ENCODE peak calls at places on chromosomes 1 and 21, in seven cellular contexts. L, Y, F, C, B, O and K are unnamed samples. For H3K36me3, the result is how much of the 10 kb centered on the place peaks cover.

GRCh38 chr1:217322834-217323233 is 308.1 kb downstream of the GPATCH2 start:
- DNase-seq in L (no peak), Y (no peak), F (no peak), C (no peak), B (no peak), O (no peak), K (no peak)

GRCh38 chr1:193417945-193418744 is 231.7 kb upstream of the B3GALT2 start:
- DNase-seq in L (no peak), Y (peak), F (no peak), C (no peak), B (no peak), O (no peak), K (no peak)

GRCh38 chr1:226877669-226878068 is 7.3 kb downstream of the PSEN2 start:
- DNase-seq in L (no peak), Y (no peak), F (no peak), C (no peak), B (no peak), O (no peak), K (no peak)

GRCh38 chr1:224407546-224408293 is 26.9 kb downstream of the WDR26 start:
- DNase-seq in L (no peak), Y (no peak), F (no peak), C (no peak), B (no peak), O (peak), K (no peak)

GRCh38 chr21:16241500-16241963 is 511.8 kb downstream of the USP25 start:
- DNase-seq in L (peak), Y (no peak), F (no peak), C (no peak), B (no peak), O (peak), K (peak)

GRCh38 chr1:57494679-57495078 is 70.8 kb upstream of the DAB1 start:
- DNase-seq in L (no peak), Y (no peak), F (no peak), C (no peak), B (no peak), O (peak), K (no peak)

GRCh38 chr1:202844259-202844658 is 33.5 kb downstream of the PCAT6 start:
- DNase-seq in L (no peak), Y (no peak), F (no peak), C (no peak), B (no peak), O (no peak), K (no peak)

GRCh38 chr1:208202333-208202987 is 41.7 kb downstream of the PLXNA2 start:
- DNase-seq in L (no peak), Y (no peak), F (no peak), C (no peak), B (no peak), O (no peak), K (peak)

GRCh38 chr21:17823846-17824245 is 4.7 kb upstream of the C21orf91 start:
- DNase-seq in L (no peak), Y (no peak), F (no peak), C (no peak), B (no peak), O (no peak), K (no peak)

GRCh38 chr1:200206340-200206739 is 178.8 kb downstream of the NR5A2 start:
- DNase-seq in L (no peak), Y (peak), F (no peak), C (no peak), B (no peak), O (no peak), K (no peak)

GRCh38 chr1:99370476-99370875 is 106.2 kb downstream of the PLPPR4 start:
- DNase-seq in L (no peak), Y (no peak), F (no peak), C (no peak), B (no peak), O (no peak), K (no peak)

GRCh38 chr1:86067626-86068025 is 88.9 kb downstream of the COL24A1 start:
- DNase-seq in L (no peak), Y (peak), F (no peak), C (no peak), B (no peak), O (no peak), K (no peak)

GRCh38 chr1:197958861-197959260 is 41.7 kb downstream of the LHX9 start:
- DNase-seq in L (no peak), Y (no peak), F (no peak), C (no peak), B (no peak), O (no peak), K (no peak)

GRCh38 chr21:33109574-33110339 is 39.8 kb downstream of the OLIG1 start:
- DNase-seq in L (no peak), Y (no peak), F (no peak), C (no peak), B (peak), O (peak), K (peak)

GRCh38 chr1:112358061-112358770 is 37.8 kb upstream of the CTTNBP2NL start:
- DNase-seq in L (no peak), Y (no peak), F (no peak), C (no peak), B (no peak), O (no peak), K (no peak)

GRCh38 chr1:3893190-3893589 is 6.9 kb downstream of the C1orf174 start:
- DNase-seq in L (no peak), Y (no peak), F (no peak), C (no peak), B (no peak), O (no peak), K (no peak)

GRCh38 chr1:202088216-202088615 is 34.5 kb upstream of the GPR37L1 start:
- DNase-seq in L (no peak), Y (no peak), F (no peak), C (peak), B (peak), O (no peak), K (peak)

GRCh38 chr1:81183157-81183952 is 617.4 kb upstream of the ADGRL2 start:
- DNase-seq in L (no peak), Y (no peak), F (no peak), C (no peak), B (no peak), O (no peak), K (no peak)

GRCh38 chr1:245822997-245823396 is 668.2 kb downstream of the KIF26B start:
- DNase-seq in L (no peak), Y (peak), F (no peak), C (no peak), B (peak), O (peak), K (no peak)

GRCh38 chr1:228373004-228373680 is 33.5 kb downstream of the TRIM11 start:
- DNase-seq in L (no peak), Y (no peak), F (no peak), C (no peak), B (no peak), O (no peak), K (no peak)

GRCh38 chr1:8858112-8858668 is 20.3 kb downstream of the ENO1 start:
- DNase-seq in L (no peak), Y (peak), F (no peak), C (no peak), B (peak), O (peak), K (no peak)

GRCh38 chr1:156870734-156871133 is 10.1 kb downstream of the NTRK1 start:
- DNase-seq in L (no peak), Y (peak), F (no peak), C (no peak), B (no peak), O (no peak), K (no peak)

GRCh38 chr21:39341249-39341923 is 7.5 kb downstream of the HMGN1 start:
- DNase-seq in L (no peak), Y (no peak), F (no peak), C (no peak), B (no peak), O (no peak), K (no peak)

GRCh38 chr1:160778976-160779375 is 17.0 kb upstream of the LY9 start:
- DNase-seq in L (no peak), Y (no peak), F (no peak), C (no peak), B (no peak), O (no peak), K (no peak)

GRCh38 chr1:89908993-89909436 is 85.9 kb upstream of the ZNF326 start:
- DNase-seq in L (no peak), Y (peak), F (no peak), C (no peak), B (no peak), O (no peak), K (no peak)

GRCh38 chr1:247417786-247418185 is 1.8 kb downstream of the NLRP3 start:
- DNase-seq in L (no peak), Y (no peak), F (no peak), C (no peak), B (no peak), O (no peak), K (no peak)

GRCh38 chr1:247411583-247412295 is 4.2 kb upstream of the NLRP3 start:
- DNase-seq in L (no peak), Y (no peak), F (no peak), C (no peak), B (no peak), O (no peak), K (no peak)

GRCh38 chr1:247421074-247421473 is 5.1 kb downstream of the NLRP3 start:
- DNase-seq in L (no peak), Y (no peak), F (no peak), C (no peak), B (no peak), O (no peak), K (no peak)

GRCh38 chr1:247419326-247419725 is 3.4 kb downstream of the NLRP3 start:
- DNase-seq in L (no peak), Y (no peak), F (no peak), C (no peak), B (no peak), O (no peak), K (no peak)

GRCh38 chr1:247415423-247416361 is at the start of gene NLRP3:
- DNase-seq in L (no peak), Y (peak), F (no peak), C (peak), B (peak), O (peak), K (no peak)
- H3K4me3 ChIP-seq in L (no peak), Y (peak), F (peak), C (peak), B (no peak), O (no peak), K (no peak)

DNA sequence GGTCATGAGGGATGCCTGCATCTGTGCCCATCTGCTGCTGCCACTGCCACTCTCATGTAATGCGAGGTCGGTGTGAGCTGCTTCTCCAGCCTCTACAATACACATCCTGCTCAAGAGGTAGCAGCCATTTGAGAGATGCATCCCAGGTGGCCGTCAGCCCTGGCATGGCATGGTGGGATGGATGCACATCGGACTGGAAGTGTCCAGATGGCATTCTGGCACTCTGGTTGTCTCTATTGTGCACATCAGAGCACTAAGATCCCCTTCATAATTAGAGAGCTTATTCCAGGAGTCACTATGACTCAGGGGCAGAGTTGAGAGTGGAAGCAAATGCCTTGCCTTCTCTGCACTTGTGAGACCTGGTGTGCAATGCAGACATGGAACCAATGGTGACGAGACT is 3.8 kb downstream of the STRIP1 start:
- DNase-seq in L (no peak), Y (no peak), F (no peak), C (no peak), B (no peak), O (no peak), K (no peak)
- H3K36me3 ChIP-seq in L (half or more), Y (half or more), F (half or more), C (under half), B (under half), O (under half), K (under half)

DNA sequence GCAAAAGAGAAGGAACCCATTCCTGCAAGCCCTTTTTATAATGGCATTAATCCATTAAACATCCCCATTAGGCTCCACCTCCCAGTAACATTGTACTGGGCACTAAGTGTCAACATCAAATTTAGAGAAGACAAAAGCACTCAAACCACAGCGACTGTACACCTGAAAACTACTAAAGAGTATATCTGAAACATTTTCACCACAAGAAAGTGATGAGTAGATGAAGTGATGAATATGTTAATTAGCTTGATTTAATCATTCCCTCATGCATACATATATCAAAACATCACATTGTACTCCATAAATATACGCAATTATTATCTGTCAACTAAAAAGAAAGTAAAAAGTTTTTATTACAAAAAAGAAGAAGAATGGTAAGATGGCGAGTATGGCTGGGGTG is 26.4 kb downstream of the ACP6 start:
- DNase-seq in L (no peak), Y (no peak), F (no peak), C (no peak), B (no peak), O (no peak), K (no peak)
- H3K4me3 ChIP-seq in L (no peak), Y (no peak), F (no peak), C (no peak), B (no peak), O (no peak), K (no peak)

GRCh38 chr1:111174070-111174469 is 26.4 kb downstream of the DENND2D start:
- DNase-seq in L (no peak), Y (no peak), F (no peak), C (no peak), B (no peak), O (no peak), K (no peak)
- H3K36me3 ChIP-seq in L (under half), Y (under half), F (half or more), C (under half), B (under half), O (under half), K (under half)

GRCh38 chr1:43937179-43937865 is 3.7 kb downstream of the ARTN start:
- DNase-seq in L (no peak), Y (no peak), F (no peak), C (no peak), B (no peak), O (no peak), K (no peak)
- H3K4me3 ChIP-seq in L (peak), Y (no peak), F (no peak), C (no peak), B (no peak), O (no peak), K (peak)

GRCh38 chr1:53293123-53293522 is 34.7 kb downstream of the LRP8 start:
- DNase-seq in L (no peak), Y (no peak), F (peak), C (no peak), B (no peak), O (no peak), K (no peak)
- H3K36me3 ChIP-seq in L (half or more), Y (under half), F (under half), C (under half), B (under half), O (under half), K (under half)